ENCODE peak calls at places on chromosomes 16 and 17, in four cellular contexts. Q is choroid plexus epithelial cell, J is BJ, R is OCI-LY7. D is an unnamed sample.

GRCh38 chr17:81831957-81832607 is 1.0 kb downstream of the MCRIP1 start:
- DNase-seq in Q (no peak), J (no peak), R (peak), D (peak)

GRCh38 chr17:37276475-37276874 is 99.3 kb upstream of the C17orf78 start:
- DNase-seq in Q (peak), J (no peak), R (no peak), D (peak)

GRCh38 chr17:30064738-30065137 is 51.9 kb upstream of the NSRP1 start:
- DNase-seq in Q (no peak), J (no peak), R (no peak), D (no peak)

GRCh38 chr17:17859909-17860760 is 23.3 kb upstream of the SREBF1 start:
- DNase-seq in Q (peak), J (no peak), R (peak), D (peak)

GRCh38 chr17:17849863-17850373 is 13.1 kb upstream of the SREBF1 start:
- DNase-seq in Q (peak), J (no peak), R (peak), D (peak)

GRCh38 chr17:1713878-1714487 is 3.8 kb upstream of the TLCD2 start:
- DNase-seq in Q (peak), J (no peak), R (no peak), D (peak)

GRCh38 chr16:67963325-67964321 is 4.8 kb downstream of the SLC12A4 start:
- DNase-seq in Q (peak), J (no peak), R (no peak), D (no peak)

GRCh38 chr17:43094129-43094834 is 30.9 kb downstream of the BRCA1 start:
- DNase-seq in Q (peak), J (peak), R (no peak), D (peak)

GRCh38 chr17:66190738-66191606 is 961 bp downstream of the CEP112 start:
- DNase-seq in Q (peak), J (no peak), R (no peak), D (peak)

GRCh38 chr17:78381601-78382168 is 3.2 kb downstream of the PGS1 start:
- DNase-seq in Q (no peak), J (no peak), R (no peak), D (no peak)

GRCh38 chr16:6104423-6104822 is 1006.8 kb upstream of the EEF2KMT start:
- DNase-seq in Q (no peak), J (no peak), R (no peak), D (no peak)

GRCh38 chr17:7523033-7523432 is 25.8 kb upstream of the TNFSF12 start:
- DNase-seq in Q (peak), J (no peak), R (peak), D (peak)

GRCh38 chr16:50245417-50246298 is 20.7 kb upstream of the ADCY7 start:
- DNase-seq in Q (peak), J (no peak), R (peak), D (peak)

GRCh38 chr17:39653662-39654331 is 11.4 kb upstream of the TCAP start:
- DNase-seq in Q (peak), J (no peak), R (peak), D (peak)

GRCh38 chr16:66342294-66342900 is 24.1 kb upstream of the CDH5 start:
- DNase-seq in Q (peak), J (no peak), R (peak), D (no peak)

GRCh38 chr16:12356622-12357365 is 380.3 kb downstream of the SNX29 start:
- DNase-seq in Q (no peak), J (no peak), R (peak), D (no peak)

GRCh38 chr17:65799869-65800268 is 238.4 kb upstream of the AXIN2 start:
- DNase-seq in Q (no peak), J (no peak), R (no peak), D (no peak)

GRCh38 chr16:48408688-48409087 is 23.5 kb upstream of the SIAH1 start:
- DNase-seq in Q (peak), J (no peak), R (no peak), D (peak)

GRCh38 chr17:73250851-73251640 is 10.6 kb downstream of the CPSF4L start:
- DNase-seq in Q (no peak), J (no peak), R (no peak), D (no peak)

GRCh38 chr17:76074390-76075363 is at the start of gene GALR2:
- DNase-seq in Q (no peak), J (no peak), R (no peak), D (no peak)

GRCh38 chr17:78324391-78325075 is 35.3 kb downstream of the SOCS3 start:
- DNase-seq in Q (peak), J (peak), R (no peak), D (peak)

GRCh38 chr16:4675864-4676786 is 17.2 kb upstream of the NUDT16L1 start:
- DNase-seq in Q (no peak), J (no peak), R (no peak), D (no peak)

GRCh38 chr17:77879896-77880280 is 78.6 kb upstream of the TNRC6C start:
- DNase-seq in Q (no peak), J (no peak), R (no peak), D (no peak)

GRCh38 chr17:78315355-78316114 is 44.3 kb downstream of the SOCS3 start:
- DNase-seq in Q (peak), J (peak), R (no peak), D (peak)

GRCh38 chr17:27577124-27577761 is 53.7 kb upstream of the LGALS9 start:
- DNase-seq in Q (peak), J (peak), R (no peak), D (peak)

GRCh38 chr16:70770968-70771552 is 29.9 kb downstream of the VAC14 start:
- DNase-seq in Q (peak), J (no peak), R (peak), D (peak)

GRCh38 chr16:89841275-89841674 is 13.0 kb downstream of the SPIRE2 start:
- DNase-seq in Q (no peak), J (no peak), R (peak), D (no peak)

GRCh38 chr17:54982399-54982798 is 13.8 kb downstream of the STXBP4 start:
- DNase-seq in Q (peak), J (no peak), R (no peak), D (peak)

GRCh38 chr17:7262192-7263070 is at the start of gene CLDN7:
- DNase-seq in Q (no peak), J (no peak), R (no peak), D (no peak)

DNA sequence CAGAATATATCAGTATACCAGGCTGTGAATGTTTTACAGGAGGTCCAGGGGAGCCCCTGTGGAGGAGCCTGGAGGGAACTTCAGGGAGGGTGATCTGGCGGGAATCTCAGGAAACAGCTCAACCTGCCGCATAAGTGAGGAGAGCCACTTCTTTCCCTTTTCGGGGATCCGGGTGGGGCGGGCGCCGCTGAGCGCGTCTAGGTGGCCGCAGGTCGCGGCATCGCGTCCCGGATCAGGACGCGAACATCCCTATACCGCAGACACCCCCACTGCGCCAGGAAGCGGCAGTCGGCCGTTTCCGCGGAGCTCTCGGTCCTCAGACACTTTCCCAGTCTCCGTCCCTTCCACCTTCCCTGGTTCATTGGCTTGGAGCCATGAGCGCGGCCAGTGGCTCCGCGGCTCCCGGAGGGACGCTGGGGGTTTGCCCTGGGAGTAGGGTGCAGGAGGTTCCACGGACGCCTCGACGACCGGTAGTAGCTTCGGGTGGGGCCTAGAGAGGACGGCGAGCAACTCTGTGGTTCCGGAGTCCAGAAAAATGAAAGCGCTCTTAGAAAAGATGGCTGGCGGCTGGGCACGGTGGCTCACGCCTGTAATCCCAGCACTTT is 3.1 kb upstream of the ZNF764 start:
- DNase-seq in Q (no peak), J (no peak), R (no peak), D (no peak)
- H3K4me3 ChIP-seq in Q (peak), J (peak), R (no peak), D (peak)

GRCh38 chr16:30377050-30377811 is 2.6 kb downstream of the MYL11 start:
- DNase-seq in Q (no peak), J (no peak), R (no peak), D (no peak)

GRCh38 chr16:30377812-30378235 is 3.2 kb downstream of the MYL11 start:
- DNase-seq in Q (peak), J (no peak), R (peak), D (peak)

GRCh38 chr16:30375830-30376229 is 1.2 kb downstream of the MYL11 start:
- DNase-seq in Q (no peak), J (no peak), R (no peak), D (no peak)

GRCh38 chr16:30374538-30374937 is at the start of gene MYL11:
- DNase-seq in Q (no peak), J (no peak), R (no peak), D (no peak)

GRCh38 chr16:30376508-30376907 is 1.9 kb downstream of the MYL11 start:
- DNase-seq in Q (no peak), J (no peak), R (no peak), D (no peak)
- H3K4me3 ChIP-seq in Q (no peak), J (no peak), R (no peak), D (no peak)

GRCh38 chr16:57669476-57670162 is 1.5 kb downstream of the ADGRG3 start:
- DNase-seq in Q (no peak), J (no peak), R (no peak), D (no peak)

GRCh38 chr16:57668630-57669475 is 747 bp downstream of the ADGRG3 start:
- DNase-seq in Q (no peak), J (no peak), R (no peak), D (no peak)

GRCh38 chr16:57667526-57668258 is 414 bp upstream of the ADGRG3 start:
- DNase-seq in Q (peak), J (no peak), R (no peak), D (no peak)

GRCh38 chr16:57667069-57667525 is 1.0 kb upstream of the ADGRG3 start:
- DNase-seq in Q (no peak), J (no peak), R (no peak), D (no peak)

GRCh38 chr16:57668259-57668563 is at the start of gene ADGRG3:
- DNase-seq in Q (no peak), J (no peak), R (no peak), D (no peak)
- H3K4me3 ChIP-seq in Q (no peak), J (no peak), R (no peak), D (no peak)

DNA sequence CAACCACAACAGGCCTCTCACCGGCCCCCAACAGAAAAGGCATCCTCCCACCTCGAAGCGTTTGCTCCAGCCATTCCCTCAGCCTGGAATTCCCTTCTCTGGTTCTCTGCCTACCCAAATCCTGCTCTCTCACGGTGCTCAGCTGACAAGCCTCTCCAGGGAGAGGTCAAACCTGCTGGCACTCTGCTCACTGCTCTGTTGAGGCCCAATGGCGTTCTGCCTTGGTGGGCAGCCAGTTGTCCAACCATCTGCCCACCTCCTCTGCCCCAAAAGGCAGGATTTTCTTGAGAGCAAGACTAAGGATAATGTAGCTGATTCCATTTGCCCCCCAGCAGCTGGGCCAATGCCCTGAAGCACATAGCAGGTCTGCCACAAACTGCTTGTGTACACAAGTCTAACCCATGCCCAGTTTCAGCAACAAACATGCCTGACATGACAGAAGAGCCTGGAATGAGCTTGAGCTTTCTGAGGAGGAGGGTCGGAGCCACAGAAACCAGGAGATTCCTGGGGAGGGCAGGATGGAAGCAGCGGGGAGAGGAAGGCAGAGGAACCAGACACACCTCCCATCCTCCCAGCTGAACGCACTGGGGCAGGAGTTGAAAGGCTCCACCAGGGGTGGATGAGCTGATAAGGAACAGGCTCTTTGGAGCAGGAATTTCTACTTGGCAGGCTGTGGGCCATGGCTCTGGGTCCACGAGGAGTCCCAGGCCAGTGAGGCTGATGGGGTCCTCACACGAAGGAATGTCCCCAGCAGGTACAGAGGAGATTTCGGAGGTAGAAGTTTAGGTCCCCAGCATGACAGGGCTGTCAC is 23.9 kb downstream of the ARHGAP27 start:
- DNase-seq in Q (peak), J (no peak), R (no peak), D (no peak)
- H3K4me3 ChIP-seq in Q (no peak), J (no peak), R (peak), D (no peak)

GRCh38 chr16:19348578-19349315 is 63.2 kb downstream of the CLEC19A start:
- DNase-seq in Q (no peak), J (no peak), R (no peak), D (no peak)
- H3K4me3 ChIP-seq in Q (no peak), J (no peak), R (no peak), D (no peak)